ENCODE peak calls at places on chromosomes 16 and 17, in nine cellular contexts. One of them, this sample, is unnamed.

GRCh38 chr17:80261159-80261894 is 675 bp downstream of the RNF213 start:
- DNase-seq in HFF-Myc: peak; percentile 31
- DNase-seq in pulmonary artery endothelial cell: no peak
- DNase-seq in activated CD8-positive, alpha-beta T cell treated with anti-CD3 and anti-CD28 coated beads, Interleukin-2, amount 10 ng/mL, durations not matched to agents 7 days and 5 days: peak; percentile 85
- DNase-seq in NCI-H460: peak; percentile 31
- DNase-seq in naive thymus-derived CD4-positive, alpha-beta T cell: peak; percentile 81
- DNase-seq in pancreas: peak; percentile 66
- DNase-seq in mesendoderm: peak; percentile 97
- DNase-seq in EL: peak; percentile 77
- DNase-seq in this sample: no peak

GRCh38 chr17:2070241-2071023 is 15.5 kb downstream of the HIC1 start:
- DNase-seq in naive thymus-derived CD4-positive, alpha-beta T cell: no peak
- DNase-seq in EL: no peak
- DNase-seq in pancreas: peak; percentile 46
- DNase-seq in mesendoderm: peak; percentile 77
- DNase-seq in NCI-H460: no peak
- DNase-seq in pulmonary artery endothelial cell: no peak
- DNase-seq in activated CD8-positive, alpha-beta T cell treated with anti-CD3 and anti-CD28 coated beads, Interleukin-2, amount 10 ng/mL, durations not matched to agents 7 days and 5 days: peak; percentile 78
- DNase-seq in HFF-Myc: no peak
- DNase-seq in this sample: no peak

GRCh38 chr17:49779730-49780220 is 8.7 kb upstream of the KAT7 start:
- DNase-seq in EL: peak; percentile 71
- DNase-seq in activated CD8-positive, alpha-beta T cell treated with anti-CD3 and anti-CD28 coated beads, Interleukin-2, amount 10 ng/mL, durations not matched to agents 7 days and 5 days: peak; percentile 40
- DNase-seq in mesendoderm: peak; percentile 18
- DNase-seq in pancreas: peak; percentile 23
- DNase-seq in pulmonary artery endothelial cell: peak; percentile 57
- DNase-seq in HFF-Myc: no peak
- DNase-seq in naive thymus-derived CD4-positive, alpha-beta T cell: no peak
- DNase-seq in NCI-H460: peak; percentile 41
- DNase-seq in this sample: peak; percentile 38

GRCh38 chr17:48546187-48546923 is 1.4 kb upstream of the HOXB2 start:
- DNase-seq in naive thymus-derived CD4-positive, alpha-beta T cell: no peak
- DNase-seq in pulmonary artery endothelial cell: no peak
- DNase-seq in NCI-H460: no peak
- DNase-seq in pancreas: no peak
- DNase-seq in EL: no peak
- DNase-seq in mesendoderm: no peak
- DNase-seq in HFF-Myc: no peak
- DNase-seq in activated CD8-positive, alpha-beta T cell treated with anti-CD3 and anti-CD28 coated beads, Interleukin-2, amount 10 ng/mL, durations not matched to agents 7 days and 5 days: no peak
- DNase-seq in this sample: no peak

GRCh38 chr16:75379911-75380847 is 53.1 kb downstream of the CFDP1 start:
- DNase-seq in NCI-H460: no peak
- DNase-seq in mesendoderm: no peak
- DNase-seq in pancreas: no peak
- DNase-seq in HFF-Myc: no peak
- DNase-seq in pulmonary artery endothelial cell: no peak
- DNase-seq in activated CD8-positive, alpha-beta T cell treated with anti-CD3 and anti-CD28 coated beads, Interleukin-2, amount 10 ng/mL, durations not matched to agents 7 days and 5 days: peak; percentile 71
- DNase-seq in EL: no peak
- DNase-seq in naive thymus-derived CD4-positive, alpha-beta T cell: peak; percentile 45
- DNase-seq in this sample: no peak

GRCh38 chr16:89827383-89828198 is 684 bp upstream of the SPIRE2 start:
- DNase-seq in pulmonary artery endothelial cell: no peak
- DNase-seq in activated CD8-positive, alpha-beta T cell treated with anti-CD3 and anti-CD28 coated beads, Interleukin-2, amount 10 ng/mL, durations not matched to agents 7 days and 5 days: no peak
- DNase-seq in naive thymus-derived CD4-positive, alpha-beta T cell: no peak
- DNase-seq in NCI-H460: peak; percentile 89
- DNase-seq in pancreas: peak; percentile 34
- DNase-seq in mesendoderm: peak; percentile 50
- DNase-seq in EL: peak; percentile 74
- DNase-seq in HFF-Myc: peak; percentile 40
- DNase-seq in this sample: no peak

GRCh38 chr17:77944390-77945222 is 13.9 kb upstream of the TNRC6C start:
- DNase-seq in HFF-Myc: no peak
- DNase-seq in activated CD8-positive, alpha-beta T cell treated with anti-CD3 and anti-CD28 coated beads, Interleukin-2, amount 10 ng/mL, durations not matched to agents 7 days and 5 days: no peak
- DNase-seq in naive thymus-derived CD4-positive, alpha-beta T cell: no peak
- DNase-seq in pulmonary artery endothelial cell: no peak
- DNase-seq in NCI-H460: no peak
- DNase-seq in pancreas: no peak
- DNase-seq in EL: no peak
- DNase-seq in mesendoderm: peak; percentile 54
- DNase-seq in this sample: no peak

GRCh38 chr17:27990979-27991378 is 51.5 kb upstream of the NLK start:
- DNase-seq in HFF-Myc: no peak
- DNase-seq in mesendoderm: no peak
- DNase-seq in EL: no peak
- DNase-seq in naive thymus-derived CD4-positive, alpha-beta T cell: no peak
- DNase-seq in NCI-H460: no peak
- DNase-seq in pulmonary artery endothelial cell: no peak
- DNase-seq in activated CD8-positive, alpha-beta T cell treated with anti-CD3 and anti-CD28 coated beads, Interleukin-2, amount 10 ng/mL, durations not matched to agents 7 days and 5 days: no peak
- DNase-seq in pancreas: no peak
- DNase-seq in this sample: no peak

GRCh38 chr17:58325976-58326468 is 2.6 kb downstream of the TSPOAP1 start:
- DNase-seq in HFF-Myc: no peak
- DNase-seq in activated CD8-positive, alpha-beta T cell treated with anti-CD3 and anti-CD28 coated beads, Interleukin-2, amount 10 ng/mL, durations not matched to agents 7 days and 5 days: peak; percentile 57
- DNase-seq in mesendoderm: peak; percentile 57
- DNase-seq in EL: no peak
- DNase-seq in NCI-H460: no peak
- DNase-seq in pancreas: no peak
- DNase-seq in naive thymus-derived CD4-positive, alpha-beta T cell: no peak
- DNase-seq in pulmonary artery endothelial cell: no peak
- DNase-seq in this sample: no peak

GRCh38 chr16:65576631-65577030 is 454.8 kb upstream of the CDH11 start:
- DNase-seq in HFF-Myc: no peak
- DNase-seq in NCI-H460: no peak
- DNase-seq in mesendoderm: peak; percentile 83
- DNase-seq in pancreas: no peak
- DNase-seq in pulmonary artery endothelial cell: no peak
- DNase-seq in activated CD8-positive, alpha-beta T cell treated with anti-CD3 and anti-CD28 coated beads, Interleukin-2, amount 10 ng/mL, durations not matched to agents 7 days and 5 days: no peak
- DNase-seq in EL: no peak
- DNase-seq in naive thymus-derived CD4-positive, alpha-beta T cell: no peak
- DNase-seq in this sample: no peak

GRCh38 chr17:307295-307691 is 45.3 kb downstream of the RPH3AL start:
- DNase-seq in pancreas: no peak
- DNase-seq in naive thymus-derived CD4-positive, alpha-beta T cell: no peak
- DNase-seq in EL: no peak
- DNase-seq in mesendoderm: no peak
- DNase-seq in activated CD8-positive, alpha-beta T cell treated with anti-CD3 and anti-CD28 coated beads, Interleukin-2, amount 10 ng/mL, durations not matched to agents 7 days and 5 days: no peak
- DNase-seq in NCI-H460: no peak
- DNase-seq in pulmonary artery endothelial cell: no peak
- DNase-seq in HFF-Myc: no peak
- DNase-seq in this sample: no peak

GRCh38 chr17:76716834-76717205 is 6.1 kb upstream of the MXRA7 start:
- DNase-seq in pulmonary artery endothelial cell: no peak
- DNase-seq in mesendoderm: no peak
- DNase-seq in EL: peak; percentile 92
- DNase-seq in NCI-H460: no peak
- DNase-seq in naive thymus-derived CD4-positive, alpha-beta T cell: no peak
- DNase-seq in activated CD8-positive, alpha-beta T cell treated with anti-CD3 and anti-CD28 coated beads, Interleukin-2, amount 10 ng/mL, durations not matched to agents 7 days and 5 days: no peak
- DNase-seq in pancreas: no peak
- DNase-seq in HFF-Myc: no peak
- DNase-seq in this sample: no peak

GRCh38 chr17:31531336-31532160 is 140.1 kb downstream of the RAB11FIP4 start:
- DNase-seq in EL: no peak
- DNase-seq in HFF-Myc: no peak
- DNase-seq in NCI-H460: no peak
- DNase-seq in mesendoderm: no peak
- DNase-seq in pulmonary artery endothelial cell: no peak
- DNase-seq in activated CD8-positive, alpha-beta T cell treated with anti-CD3 and anti-CD28 coated beads, Interleukin-2, amount 10 ng/mL, durations not matched to agents 7 days and 5 days: no peak
- DNase-seq in naive thymus-derived CD4-positive, alpha-beta T cell: no peak
- DNase-seq in pancreas: no peak
- DNase-seq in this sample: no peak

GRCh38 chr17:16991349-16992009 is 19.6 kb upstream of the TNFRSF13B start:
- DNase-seq in mesendoderm: peak; percentile 82
- DNase-seq in HFF-Myc: no peak
- DNase-seq in pancreas: peak; percentile 67
- DNase-seq in naive thymus-derived CD4-positive, alpha-beta T cell: peak; percentile 65
- DNase-seq in EL: peak; percentile 81
- DNase-seq in NCI-H460: peak; percentile 58
- DNase-seq in pulmonary artery endothelial cell: peak; percentile 17
- DNase-seq in activated CD8-positive, alpha-beta T cell treated with anti-CD3 and anti-CD28 coated beads, Interleukin-2, amount 10 ng/mL, durations not matched to agents 7 days and 5 days: peak; percentile 83
- DNase-seq in this sample: no peak

GRCh38 chr17:41849251-41849990 is 11.8 kb downstream of the KLHL10 start:
- DNase-seq in NCI-H460: no peak
- DNase-seq in naive thymus-derived CD4-positive, alpha-beta T cell: no peak
- DNase-seq in activated CD8-positive, alpha-beta T cell treated with anti-CD3 and anti-CD28 coated beads, Interleukin-2, amount 10 ng/mL, durations not matched to agents 7 days and 5 days: no peak
- DNase-seq in mesendoderm: no peak
- DNase-seq in EL: no peak
- DNase-seq in pancreas: no peak
- DNase-seq in HFF-Myc: no peak
- DNase-seq in pulmonary artery endothelial cell: no peak
- DNase-seq in this sample: no peak